ENCODE peak calls at places on chromosome 4, in seven cellular contexts. One of them, this sample, is unnamed.

GRCh38 chr4:152536545-152537182 is 772 bp upstream of the FBXW7 start:
- DNase-seq in activated CD4-positive, alpha-beta T cell treated with anti-CD3 and anti-CD28 coated beads for 24 hours: no peak
- DNase-seq in fibroblast of gingiva: peak
- DNase-seq in stimulated activated CD8-positive, alpha-beta memory T cell treated with anti-CD3 and anti-CD28 coated beads, Interleukin-4, amount 100 ng/mL, for 48 hours: no peak
- DNase-seq in AG08396: peak
- DNase-seq in tibial artery: peak
- DNase-seq in EL: peak
- DNase-seq in this sample: no peak

GRCh38 chr4:82643994-82644730 is 82.4 kb upstream of the TMEM150C start:
- DNase-seq in activated CD4-positive, alpha-beta T cell treated with anti-CD3 and anti-CD28 coated beads for 24 hours: no peak
- DNase-seq in fibroblast of gingiva: peak
- DNase-seq in stimulated activated CD8-positive, alpha-beta memory T cell treated with anti-CD3 and anti-CD28 coated beads, Interleukin-4, amount 100 ng/mL, for 48 hours: no peak
- DNase-seq in AG08396: no peak
- DNase-seq in tibial artery: no peak
- DNase-seq in EL: peak
- DNase-seq in this sample: no peak

GRCh38 chr4:28686618-28687017 is 1826.0 kb downstream of the STIM2 start:
- DNase-seq in activated CD4-positive, alpha-beta T cell treated with anti-CD3 and anti-CD28 coated beads for 24 hours: no peak
- DNase-seq in fibroblast of gingiva: no peak
- DNase-seq in stimulated activated CD8-positive, alpha-beta memory T cell treated with anti-CD3 and anti-CD28 coated beads, Interleukin-4, amount 100 ng/mL, for 48 hours: no peak
- DNase-seq in AG08396: peak
- DNase-seq in tibial artery: no peak
- DNase-seq in EL: peak
- DNase-seq in this sample: no peak

GRCh38 chr4:181613210-181613609 is 630.0 kb upstream of the TENM3 start:
- DNase-seq in activated CD4-positive, alpha-beta T cell treated with anti-CD3 and anti-CD28 coated beads for 24 hours: no peak
- DNase-seq in fibroblast of gingiva: no peak
- DNase-seq in stimulated activated CD8-positive, alpha-beta memory T cell treated with anti-CD3 and anti-CD28 coated beads, Interleukin-4, amount 100 ng/mL, for 48 hours: no peak
- DNase-seq in AG08396: no peak
- DNase-seq in tibial artery: no peak
- DNase-seq in EL: no peak
- DNase-seq in this sample: no peak

GRCh38 chr4:8694226-8694625 is 101.7 kb downstream of the CPZ start:
- DNase-seq in activated CD4-positive, alpha-beta T cell treated with anti-CD3 and anti-CD28 coated beads for 24 hours: no peak
- DNase-seq in fibroblast of gingiva: no peak
- DNase-seq in stimulated activated CD8-positive, alpha-beta memory T cell treated with anti-CD3 and anti-CD28 coated beads, Interleukin-4, amount 100 ng/mL, for 48 hours: no peak
- DNase-seq in AG08396: no peak
- DNase-seq in tibial artery: peak
- DNase-seq in EL: no peak
- DNase-seq in this sample: peak

GRCh38 chr4:12724520-12724919 is 759.6 kb downstream of the RAB28 start:
- DNase-seq in activated CD4-positive, alpha-beta T cell treated with anti-CD3 and anti-CD28 coated beads for 24 hours: no peak
- DNase-seq in fibroblast of gingiva: no peak
- DNase-seq in stimulated activated CD8-positive, alpha-beta memory T cell treated with anti-CD3 and anti-CD28 coated beads, Interleukin-4, amount 100 ng/mL, for 48 hours: no peak
- DNase-seq in AG08396: no peak
- DNase-seq in tibial artery: no peak
- DNase-seq in EL: no peak
- DNase-seq in this sample: no peak

GRCh38 chr4:140242357-140243284 is 88.6 kb upstream of the MAML3 start:
- DNase-seq in activated CD4-positive, alpha-beta T cell treated with anti-CD3 and anti-CD28 coated beads for 24 hours: no peak
- DNase-seq in fibroblast of gingiva: no peak
- DNase-seq in stimulated activated CD8-positive, alpha-beta memory T cell treated with anti-CD3 and anti-CD28 coated beads, Interleukin-4, amount 100 ng/mL, for 48 hours: no peak
- DNase-seq in AG08396: no peak
- DNase-seq in tibial artery: no peak
- DNase-seq in EL: no peak
- DNase-seq in this sample: no peak

GRCh38 chr4:181646864-181647263 is 596.3 kb upstream of the TENM3 start:
- DNase-seq in activated CD4-positive, alpha-beta T cell treated with anti-CD3 and anti-CD28 coated beads for 24 hours: no peak
- DNase-seq in fibroblast of gingiva: no peak
- DNase-seq in stimulated activated CD8-positive, alpha-beta memory T cell treated with anti-CD3 and anti-CD28 coated beads, Interleukin-4, amount 100 ng/mL, for 48 hours: no peak
- DNase-seq in AG08396: no peak
- DNase-seq in tibial artery: no peak
- DNase-seq in EL: peak
- DNase-seq in this sample: no peak

GRCh38 chr4:168221298-168221697 is 97.3 kb downstream of the DDX60 start:
- DNase-seq in activated CD4-positive, alpha-beta T cell treated with anti-CD3 and anti-CD28 coated beads for 24 hours: no peak
- DNase-seq in fibroblast of gingiva: peak
- DNase-seq in stimulated activated CD8-positive, alpha-beta memory T cell treated with anti-CD3 and anti-CD28 coated beads, Interleukin-4, amount 100 ng/mL, for 48 hours: no peak
- DNase-seq in AG08396: peak
- DNase-seq in tibial artery: no peak
- DNase-seq in EL: peak
- DNase-seq in this sample: no peak

GRCh38 chr4:9916346-9916745 is 105.0 kb downstream of the SLC2A9 start:
- DNase-seq in activated CD4-positive, alpha-beta T cell treated with anti-CD3 and anti-CD28 coated beads for 24 hours: no peak
- DNase-seq in fibroblast of gingiva: no peak
- DNase-seq in stimulated activated CD8-positive, alpha-beta memory T cell treated with anti-CD3 and anti-CD28 coated beads, Interleukin-4, amount 100 ng/mL, for 48 hours: no peak
- DNase-seq in AG08396: no peak
- DNase-seq in tibial artery: no peak
- DNase-seq in EL: no peak
- DNase-seq in this sample: no peak

GRCh38 chr4:151139814-151140213 is 40.4 kb downstream of the RPS3A start:
- DNase-seq in activated CD4-positive, alpha-beta T cell treated with anti-CD3 and anti-CD28 coated beads for 24 hours: no peak
- DNase-seq in fibroblast of gingiva: peak
- DNase-seq in stimulated activated CD8-positive, alpha-beta memory T cell treated with anti-CD3 and anti-CD28 coated beads, Interleukin-4, amount 100 ng/mL, for 48 hours: no peak
- DNase-seq in AG08396: no peak
- DNase-seq in tibial artery: no peak
- DNase-seq in EL: no peak
- DNase-seq in this sample: no peak

GRCh38 chr4:156749791-156750403 is 221.7 kb downstream of the PDGFC start:
- DNase-seq in activated CD4-positive, alpha-beta T cell treated with anti-CD3 and anti-CD28 coated beads for 24 hours: no peak
- DNase-seq in fibroblast of gingiva: peak
- DNase-seq in stimulated activated CD8-positive, alpha-beta memory T cell treated with anti-CD3 and anti-CD28 coated beads, Interleukin-4, amount 100 ng/mL, for 48 hours: no peak
- DNase-seq in AG08396: no peak
- DNase-seq in tibial artery: no peak
- DNase-seq in EL: no peak
- DNase-seq in this sample: no peak

GRCh38 chr4:150224896-150225591 is 146.8 kb downstream of the DCLK2 start:
- DNase-seq in activated CD4-positive, alpha-beta T cell treated with anti-CD3 and anti-CD28 coated beads for 24 hours: no peak
- DNase-seq in fibroblast of gingiva: peak
- DNase-seq in stimulated activated CD8-positive, alpha-beta memory T cell treated with anti-CD3 and anti-CD28 coated beads, Interleukin-4, amount 100 ng/mL, for 48 hours: no peak
- DNase-seq in AG08396: peak
- DNase-seq in tibial artery: no peak
- DNase-seq in EL: peak
- DNase-seq in this sample: no peak

GRCh38 chr4:150874386-150875226 is 140.5 kb downstream of the LRBA start:
- DNase-seq in activated CD4-positive, alpha-beta T cell treated with anti-CD3 and anti-CD28 coated beads for 24 hours: no peak
- DNase-seq in fibroblast of gingiva: no peak
- DNase-seq in stimulated activated CD8-positive, alpha-beta memory T cell treated with anti-CD3 and anti-CD28 coated beads, Interleukin-4, amount 100 ng/mL, for 48 hours: no peak
- DNase-seq in AG08396: no peak
- DNase-seq in tibial artery: no peak
- DNase-seq in EL: no peak
- DNase-seq in this sample: no peak